ENCODE peak calls at places on chromosomes 6 and 20, in eight cellular contexts. G is GM04504, L is ascending aorta, H is glutamatergic neuron, Z is HuH-7.5, E is iris pigment epithelial cell, N is GM13977, Q is NCI-H1092 treated with DMSO at 0.1 percent for 48 hours. U is an unnamed sample.

GRCh38 chr6:125154184-125155135 is 887 bp downstream of the TPD52L1 start:
- DNase-seq in G (no peak), H (peak), N (peak), L (no peak), Z (peak), Q (no peak), E (no peak), U (peak)

GRCh38 chr20:60749804-60750602 is 502.1 kb upstream of the CDH4 start:
- DNase-seq in Q (no peak), N (no peak), H (no peak), E (no peak), L (no peak), G (no peak), Z (no peak), U (no peak)

GRCh38 chr20:62647521-62648317 is 5.4 kb downstream of the SLCO4A1 start:
- DNase-seq in Q (peak), N (no peak), Z (no peak), L (no peak), H (no peak), G (no peak), E (no peak), U (no peak)

GRCh38 chr6:118652051-118652699 is 784 bp upstream of the CEP85L start:
- DNase-seq in Q (no peak), L (no peak), G (no peak), Z (no peak), E (no peak), N (no peak), H (no peak), U (no peak)

GRCh38 chr6:28003059-28003458 is 46.0 kb downstream of the OR2B6 start:
- DNase-seq in L (no peak), N (no peak), H (no peak), Z (no peak), E (no peak), Q (no peak), G (no peak), U (no peak)

GRCh38 chr6:14095444-14095843 is 22.1 kb upstream of the CD83 start:
- DNase-seq in N (no peak), L (no peak), H (no peak), E (no peak), Z (no peak), G (no peak), Q (no peak), U (no peak)

GRCh38 chr20:49233226-49233625 is 14.0 kb downstream of the DDX27 start:
- DNase-seq in H (no peak), G (no peak), N (no peak), Z (no peak), L (no peak), Q (no peak), E (no peak), U (no peak)

GRCh38 chr20:47546184-47547033 is 44.7 kb downstream of the NCOA3 start:
- DNase-seq in G (peak), N (no peak), Q (no peak), Z (peak), E (peak), L (no peak), H (no peak), U (no peak)

GRCh38 chr6:3825331-3825831 is 23.8 kb upstream of the FAM50B start:
- DNase-seq in G (no peak), E (peak), Q (no peak), N (no peak), L (no peak), Z (no peak), H (peak), U (no peak)

GRCh38 chr6:89612121-89612520 is 26.4 kb downstream of the LYRM2 start:
- DNase-seq in Z (no peak), L (no peak), E (no peak), H (no peak), Q (no peak), N (no peak), G (no peak), U (no peak)

GRCh38 chr6:129501401-129502051 is 208.5 kb downstream of the ARHGAP18 start:
- DNase-seq in G (peak), L (peak), H (peak), E (peak), Z (no peak), Q (no peak), N (no peak), U (peak)

GRCh38 chr20:4728121-4728520 is 6.4 kb downstream of the PRND start:
- DNase-seq in Z (no peak), E (peak), N (no peak), H (no peak), Q (no peak), L (no peak), G (no peak), U (no peak)

GRCh38 chr20:24479595-24479994 is 10.2 kb downstream of the SYNDIG1 start:
- DNase-seq in E (no peak), Z (no peak), Q (no peak), L (no peak), N (no peak), G (no peak), H (no peak), U (no peak)

GRCh38 chr20:64207641-64208590 is 43.7 kb downstream of the MYT1 start:
- DNase-seq in Q (no peak), G (no peak), L (no peak), H (no peak), E (no peak), Z (no peak), N (no peak), U (no peak)

GRCh38 chr6:33410711-33411631 is at the start of gene PHF1:
- DNase-seq in E (peak), N (peak), G (peak), Z (peak), H (peak), L (no peak), Q (no peak), U (peak)

GRCh38 chr20:20233041-20233514 is 134.8 kb upstream of the INSM1 start:
- DNase-seq in L (no peak), Q (no peak), E (no peak), G (no peak), N (no peak), Z (no peak), H (no peak), U (peak)

GRCh38 chr6:38805127-38805655 is 90.1 kb downstream of the DNAH8 start:
- DNase-seq in E (no peak), Z (no peak), H (no peak), G (no peak), N (no peak), L (no peak), Q (no peak), U (no peak)

GRCh38 chr6:25756382-25757354 is 2.1 kb downstream of the SLC17A4 start:
- DNase-seq in L (no peak), G (no peak), Q (no peak), N (no peak), H (no peak), E (no peak), Z (no peak), U (no peak)

GRCh38 chr6:169395080-169395805 is 141.6 kb upstream of the THBS2 start:
- DNase-seq in L (no peak), G (no peak), N (no peak), E (no peak), Z (no peak), Q (no peak), H (no peak), U (no peak)

GRCh38 chr20:7207186-7207585 is 439.7 kb downstream of the BMP2 start:
- DNase-seq in Z (no peak), E (peak), N (no peak), L (no peak), G (no peak), Q (no peak), H (no peak), U (no peak)

GRCh38 chr6:28137458-28138020 is 4.1 kb upstream of the ZKSCAN8 start:
- DNase-seq in G (no peak), E (no peak), Z (no peak), N (peak), Q (no peak), L (no peak), H (no peak), U (peak)

GRCh38 chr6:125251516-125252229 is 50.1 kb downstream of the HDDC2 start:
- DNase-seq in E (peak), H (no peak), L (no peak), G (no peak), N (no peak), Z (no peak), Q (no peak), U (no peak)

GRCh38 chr6:142118926-142119325 is 13.8 kb upstream of the GJE1 start:
- DNase-seq in E (peak), Z (no peak), G (no peak), H (no peak), L (no peak), Q (no peak), N (no peak), U (no peak)

GRCh38 chr20:9241721-9242427 is 173.0 kb downstream of the PLCB4 start:
- DNase-seq in Z (no peak), N (no peak), E (peak), Q (no peak), H (no peak), G (peak), L (no peak), U (no peak)

GRCh38 chr20:10857362-10858070 is 183.7 kb upstream of the JAG1 start:
- DNase-seq in Q (no peak), E (peak), N (no peak), H (no peak), G (no peak), Z (peak), L (peak), U (peak)

GRCh38 chr6:121884621-121885020 is 449.2 kb downstream of the GJA1 start:
- DNase-seq in Q (no peak), H (no peak), Z (no peak), G (no peak), N (no peak), L (no peak), E (peak), U (no peak)

GRCh38 chr6:143299253-143300166 is 151.0 kb downstream of the ADAT2 start:
- DNase-seq in G (no peak), L (no peak), H (no peak), N (peak), E (no peak), Z (no peak), Q (no peak), U (no peak)

GRCh38 chr6:1708820-1709612 is 99.3 kb downstream of the FOXC1 start:
- DNase-seq in L (no peak), Z (no peak), Q (no peak), G (no peak), E (no peak), N (no peak), H (no peak), U (peak)

GRCh38 chr20:54173653-54174451 is at the start of gene CYP24A1:
- DNase-seq in H (peak), E (no peak), L (no peak), N (no peak), Q (no peak), Z (peak), G (no peak), U (no peak)

GRCh38 chr6:37506479-37506878 is 6.8 kb upstream of the CCDC167 start:
- DNase-seq in Z (no peak), H (no peak), Q (no peak), N (no peak), G (no peak), E (no peak), L (no peak), U (no peak)

GRCh38 chr6:114362957-114363356 is 20.1 kb upstream of the HS3ST5 start:
- DNase-seq in N (no peak), Z (no peak), L (no peak), H (no peak), Q (no peak), G (no peak), E (no peak), U (no peak)

GRCh38 chr6:11277275-11278206 is 45.1 kb upstream of the NEDD9 start:
- DNase-seq in Q (no peak), E (peak), L (no peak), Z (peak), H (no peak), N (peak), G (peak), U (no peak)

GRCh38 chr20:22106308-22106938 is 401.0 kb downstream of the PAX1 start:
- DNase-seq in N (no peak), L (no peak), E (peak), Z (no peak), G (no peak), Q (peak), H (no peak), U (peak)

GRCh38 chr6:6469074-6469473 is 119.4 kb upstream of the LY86 start:
- DNase-seq in Z (no peak), E (no peak), G (no peak), Q (no peak), L (no peak), N (no peak), H (no peak), U (no peak)

GRCh38 chr6:29641430-29642213 is 8.6 kb upstream of the GABBR1 start:
- DNase-seq in H (no peak), L (no peak), G (no peak), Q (no peak), E (no peak), Z (no peak), N (no peak), U (no peak)

GRCh38 chr6:122339661-122340060 is 59.8 kb upstream of the HSF2 start:
- DNase-seq in Z (no peak), G (no peak), L (no peak), E (no peak), N (no peak), H (no peak), Q (no peak), U (no peak)

GRCh38 chr6:20319520-20320357 is 81.9 kb upstream of the E2F3 start:
- DNase-seq in Q (no peak), G (no peak), E (no peak), Z (no peak), L (peak), N (peak), H (no peak), U (peak)

GRCh38 chr20:17622086-17622850 is 52.4 kb downstream of the DSTN start:
- DNase-seq in Z (no peak), E (no peak), Q (no peak), H (no peak), G (no peak), L (no peak), N (peak), U (no peak)